ENCODE peak calls at places on chromosomes 2 and 18, in nine cellular contexts. U is CD8-positive, alpha-beta T cell; T is HCT116; P is PC-3; H is fibroblast of lung; C is transverse colon; A is suprapubic skin; L is left ventricle myocardium inferior; R is sigmoid colon. J is an unnamed sample. For H3K27me3, the result is how much of the 10 kb centered on the place peaks cover.

GRCh38 chr2:105674406-105674805 is 70.3 kb upstream of the NCK2 start:
- DNase-seq in U (no peak), H (peak), A (no peak), L (peak), R (no peak), P (no peak), T (no peak), C (no peak), J (no peak)

GRCh38 chr2:27212626-27213471 is 781 bp upstream of the SLC5A6 start:
- DNase-seq in R (peak), C (no peak), T (no peak), U (no peak), H (peak), L (no peak), P (peak), A (no peak), J (peak)

GRCh38 chr2:98870516-98871158 is 65.4 kb downstream of the CRACDL start:
- DNase-seq in R (no peak), C (no peak), P (no peak), H (no peak), L (no peak), U (no peak), T (no peak), A (no peak), J (no peak)

GRCh38 chr18:49016648-49017539 is 66.1 kb upstream of the SMAD7 start:
- DNase-seq in U (no peak), L (no peak), H (peak), A (peak), P (peak), R (peak), T (peak), C (peak), J (peak)

GRCh38 chr2:192073878-192074277 is 120.9 kb downstream of the TMEFF2 start:
- DNase-seq in H (no peak), U (no peak), L (no peak), P (no peak), T (no peak), C (no peak), A (no peak), R (no peak), J (no peak)

GRCh38 chr2:159615936-159616733 is at the start of gene BAZ2B:
- DNase-seq in U (peak), P (peak), T (peak), A (peak), C (peak), L (peak), H (peak), R (peak), J (peak)

GRCh38 chr2:129464036-129464435 is 515.4 kb upstream of the RAB6C start:
- DNase-seq in R (no peak), A (no peak), T (no peak), P (no peak), C (no peak), L (no peak), U (no peak), H (no peak), J (no peak)

GRCh38 chr2:194304191-194304590 is 1352.8 kb upstream of the SLC39A10 start:
- DNase-seq in L (no peak), R (no peak), C (no peak), P (no peak), H (no peak), U (no peak), T (no peak), A (no peak), J (no peak)

GRCh38 chr18:45755936-45756335 is 32.0 kb downstream of the SLC14A1 start:
- DNase-seq in R (no peak), A (no peak), H (peak), P (peak), C (no peak), L (no peak), T (no peak), U (no peak), J (peak)

GRCh38 chr2:55051026-55051866 is 995 bp upstream of the RTN4 start:
- DNase-seq in H (peak), T (peak), U (peak), L (peak), P (peak), A (peak), R (peak), C (peak), J (peak)

GRCh38 chr2:241734208-241734466 is 293 bp upstream of the D2HGDH start:
- DNase-seq in T (no peak), R (no peak), U (no peak), P (no peak), H (no peak), C (no peak), L (no peak), A (no peak), J (no peak)

GRCh38 chr18:74315464-74316256 is at the start of gene C18orf63:
- DNase-seq in U (no peak), A (no peak), P (no peak), L (no peak), T (no peak), C (no peak), H (no peak), R (no peak), J (no peak)

GRCh38 chr2:25617948-25618646 is 55.3 kb downstream of the DTNB start:
- DNase-seq in A (no peak), H (peak), L (no peak), T (no peak), U (no peak), P (peak), R (no peak), C (no peak), J (peak)

DNA sequence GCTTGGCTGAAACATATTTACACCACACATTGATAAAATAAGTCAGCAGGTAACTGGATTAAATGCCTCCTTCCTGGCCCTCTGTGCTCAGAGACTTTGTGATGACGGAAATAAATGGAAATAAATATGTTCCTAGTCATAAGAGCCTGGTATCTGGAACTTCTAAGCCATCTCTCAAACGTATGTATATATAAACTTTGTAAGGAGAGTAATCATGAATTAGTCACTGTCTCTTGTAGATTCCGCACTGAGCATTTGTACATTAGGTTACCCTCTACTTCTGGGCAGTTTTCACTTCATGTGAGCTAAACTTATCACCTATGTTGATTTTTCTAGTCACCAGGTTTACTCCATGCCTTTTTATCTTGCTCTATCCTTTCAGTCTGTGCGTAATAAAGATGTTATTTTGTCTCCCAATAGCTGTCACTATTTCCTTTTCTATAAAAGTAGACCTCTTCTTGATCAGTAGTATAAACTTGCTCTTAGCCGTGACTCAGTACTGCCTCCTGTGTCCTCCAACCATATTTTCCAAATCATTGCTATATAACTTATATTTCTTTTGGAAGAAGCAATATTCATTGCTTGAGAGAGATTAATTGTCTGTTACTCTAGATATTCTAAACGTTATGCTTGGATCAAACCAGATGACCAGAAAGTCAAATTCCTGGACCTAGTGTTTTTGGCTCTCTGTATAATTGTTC is 53.2 kb downstream of the FEZ2 start:
- DNase-seq in H (no peak), P (peak), U (no peak), C (no peak), T (no peak), L (no peak), A (no peak), R (no peak), J (no peak)
- TF ChIP-seq CTCF in H (peak), P (peak), U (no peak), C (no peak), T (peak), L (peak), A (no peak), R (no peak), J (peak)

DNA sequence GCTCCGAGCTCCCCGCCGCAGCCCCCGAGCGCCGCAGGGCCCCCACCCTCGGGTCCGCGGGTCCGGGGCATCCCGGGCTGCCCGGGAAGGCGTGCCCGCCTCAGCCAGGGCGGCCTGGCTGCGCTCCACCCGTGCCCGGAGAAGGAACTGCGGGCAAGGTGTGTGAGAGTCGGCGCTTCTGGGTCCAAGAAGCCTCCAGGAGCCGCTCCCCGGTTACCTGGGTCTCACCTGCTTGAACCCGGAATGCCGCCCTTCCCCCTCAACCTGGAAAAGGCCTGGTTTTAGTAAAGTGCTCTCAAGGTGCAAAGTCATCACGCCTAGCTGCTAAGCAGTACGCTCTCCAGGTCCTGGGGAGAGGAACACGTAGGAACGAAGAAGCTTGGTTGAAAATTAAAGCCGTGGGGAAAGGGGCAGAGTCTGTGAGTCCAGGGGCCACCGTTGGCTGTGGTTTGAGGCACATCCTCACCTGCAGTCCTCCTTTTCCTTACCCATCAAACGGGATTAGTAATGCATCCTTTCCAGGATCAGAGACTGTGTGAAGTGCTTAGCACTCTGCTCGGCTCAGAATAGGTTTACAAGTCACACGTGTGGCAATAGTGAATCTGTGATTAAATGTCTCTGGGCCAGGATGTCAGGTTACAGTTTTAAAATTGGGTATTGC is 1.2 kb downstream of the ASAP2 start:
- DNase-seq in P (peak), C (peak), L (no peak), U (no peak), A (peak), T (no peak), R (no peak), H (no peak), J (no peak)
- H3K4me3 ChIP-seq in P (peak), C (peak), L (peak), U (no peak), A (peak), T (peak), R (peak), H (peak), J (peak)

GRCh38 chr18:79568543-79569205 is 110.9 kb upstream of the CTDP1 start:
- DNase-seq in T (no peak), A (peak), P (no peak), H (no peak), U (no peak), C (no peak), L (no peak), R (peak), J (no peak)
- H3K27me3 ChIP-seq in T (under half), A (under half), P (under half), H (under half), U (under half), C (under half), L (under half), R (under half), J (under half)

GRCh38 chr2:230879271-230879882 is 14.6 kb downstream of the ITM2C start:
- DNase-seq in A (peak), C (peak), R (peak), T (no peak), H (no peak), L (no peak), P (no peak), U (no peak), J (no peak)
- TF ChIP-seq CTCF in A (no peak), C (no peak), R (no peak), T (no peak), H (no peak), L (no peak), P (no peak), U (no peak), J (no peak)

GRCh38 chr18:62611395-62612241 is 88.8 kb downstream of the ZCCHC2 start:
- DNase-seq in H (no peak), P (no peak), L (peak), U (no peak), A (peak), C (no peak), T (no peak), R (no peak), J (no peak)
- H3K4me3 ChIP-seq in H (no peak), P (no peak), L (peak), U (no peak), A (peak), C (no peak), T (no peak), R (no peak), J (no peak)

DNA sequence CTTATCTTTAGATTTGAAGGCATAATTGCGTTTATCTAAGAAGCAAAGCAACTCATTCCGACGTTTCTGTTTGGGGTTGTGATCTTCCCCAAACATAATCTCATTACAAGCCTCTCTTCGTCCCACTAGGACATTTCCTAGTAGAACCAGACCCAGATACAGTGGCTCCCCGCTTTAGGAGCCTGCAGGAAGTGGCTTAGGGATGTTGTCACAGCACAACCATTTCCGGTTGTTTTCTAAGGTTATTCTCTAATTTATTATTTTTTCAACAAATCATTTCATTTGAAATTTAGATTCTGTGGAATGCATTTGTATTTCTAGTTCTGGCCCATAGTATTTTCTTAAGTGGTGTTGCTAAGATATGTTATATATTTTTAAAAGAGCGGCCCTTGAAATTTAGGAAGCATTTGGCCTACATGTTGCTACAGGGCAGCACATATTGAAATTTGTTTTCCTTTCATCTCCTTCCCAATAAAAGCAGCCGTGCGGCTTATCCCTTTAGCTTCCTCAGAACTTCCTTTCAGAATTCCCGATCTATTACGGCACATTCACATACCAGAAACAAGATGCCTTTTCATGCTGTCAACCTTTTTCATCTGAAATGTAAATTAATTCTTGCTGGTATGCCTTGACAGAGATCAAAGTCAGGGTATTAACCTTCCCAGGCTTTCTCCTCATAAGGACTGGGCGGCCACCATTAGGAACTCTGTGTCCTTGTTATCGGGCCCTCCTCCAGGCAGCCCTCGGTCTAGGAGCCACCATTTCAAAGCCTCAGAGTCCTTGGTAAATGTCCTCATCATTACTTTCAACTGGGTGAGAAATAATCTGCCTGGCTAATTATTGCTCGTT is 210.9 kb upstream of the SP5 start:
- DNase-seq in R (no peak), T (no peak), U (no peak), A (no peak), C (no peak), L (no peak), P (no peak), H (no peak), J (no peak)
- H3K27me3 ChIP-seq in R (under half), T (under half), U (under half), A (under half), C (under half), L (under half), P (under half), H (under half), J (under half)

GRCh38 chr2:11333431-11334183 is 10.8 kb downstream of the ROCK2 start:
- DNase-seq in T (no peak), C (no peak), L (no peak), P (no peak), R (no peak), U (no peak), A (no peak), H (no peak), J (no peak)
- TF ChIP-seq CTCF in T (no peak), C (no peak), L (no peak), P (no peak), R (no peak), U (no peak), A (no peak), H (no peak), J (no peak)

GRCh38 chr2:237488901-237489860 is 2.1 kb downstream of the MLPH start:
- DNase-seq in C (peak), A (no peak), U (no peak), T (no peak), H (peak), R (no peak), P (peak), L (no peak), J (no peak)

GRCh38 chr2:237488295-237488694 is 1.2 kb downstream of the MLPH start:
- DNase-seq in P (peak), H (peak), C (no peak), R (no peak), A (no peak), L (no peak), U (no peak), T (no peak), J (no peak)

GRCh38 chr2:237491515-237492118 is 4.6 kb downstream of the MLPH start:
- DNase-seq in H (no peak), P (no peak), C (no peak), T (no peak), R (no peak), U (no peak), L (no peak), A (no peak), J (no peak)

GRCh38 chr2:237490805-237491194 is 3.7 kb downstream of the MLPH start:
- DNase-seq in R (no peak), L (no peak), U (no peak), P (no peak), T (no peak), A (no peak), H (no peak), C (no peak), J (no peak)

GRCh38 chr2:237490009-237490804 is 3.2 kb downstream of the MLPH start:
- DNase-seq in T (no peak), H (peak), C (no peak), L (no peak), R (no peak), U (no peak), P (peak), A (no peak), J (no peak)
- H3K4me3 ChIP-seq in T (no peak), H (no peak), C (no peak), L (peak), R (no peak), U (no peak), P (peak), A (no peak), J (no peak)

DNA sequence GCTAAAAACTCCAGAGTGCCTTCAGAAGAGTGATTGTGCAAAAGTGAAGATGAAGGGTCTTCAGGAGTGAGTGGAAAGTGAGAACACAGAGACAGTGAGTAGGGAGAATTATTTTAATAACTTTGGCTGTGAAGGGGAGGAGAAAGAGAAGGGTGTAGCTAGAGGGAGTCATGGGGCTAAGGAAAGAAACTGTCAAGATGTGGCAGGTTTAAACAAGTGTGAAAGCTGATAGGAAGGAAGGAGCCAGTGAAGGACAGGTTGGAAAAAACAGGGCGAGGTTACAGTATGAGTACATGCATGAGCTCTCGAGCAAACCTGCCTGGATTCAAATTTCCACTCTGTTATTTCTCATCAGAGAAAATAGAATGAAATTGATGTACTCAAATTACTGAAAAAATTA is 17.8 kb downstream of the IL1F10 start:
- DNase-seq in R (no peak), L (no peak), P (no peak), U (no peak), C (no peak), T (no peak), H (no peak), A (no peak), J (no peak)
- H3K27me3 ChIP-seq in R (under half), L (half or more), P (under half), U (under half), C (under half), T (under half), H (under half), A (under half), J (under half)

GRCh38 chr18:75322206-75322605 is 105.3 kb downstream of the SMIM21 start:
- DNase-seq in P (no peak), U (no peak), C (no peak), T (no peak), A (no peak), H (no peak), L (no peak), R (no peak), J (no peak)
- TF ChIP-seq CTCF in P (no peak), U (no peak), C (no peak), T (no peak), A (no peak), H (no peak), L (no peak), R (no peak), J (no peak)

J was measured in brain microvascular endothelial cell.